ENCODE peak calls at places on chromosomes 11 and 22, in four cellular contexts. S is K562, P is GM12878, G is HepG2. O is an unnamed sample.

GRCh38 chr11:91097069-91097468 is 874.2 kb upstream of the CHORDC1 start:
- DNase-seq in S (no peak), G (no peak), P (no peak), O (no peak)

GRCh38 chr11:202490-202889 is 4.7 kb downstream of the BET1L start:
- DNase-seq in P (no peak), G (no peak), S (no peak), O (no peak)

GRCh38 chr11:123159146-123159857 is 35.7 kb downstream of the CLMP start:
- DNase-seq in P (no peak), G (no peak), S (no peak), O (no peak)

GRCh38 chr11:64076764-64077163 is 41.0 kb downstream of the FLRT1 start:
- DNase-seq in S (no peak), G (no peak), P (no peak), O (no peak)

GRCh38 chr11:44319170-44319551 is 9.2 kb upstream of the ALX4 start:
- DNase-seq in G (no peak), P (no peak), S (no peak), O (no peak)

GRCh38 chr22:19419464-19420178 is 11.9 kb downstream of the HIRA start:
- DNase-seq in P (peak; percentile 55), G (no peak), S (peak; percentile 93), O (no peak)

GRCh38 chr11:96341237-96342130 is 1.5 kb downstream of the MAML2 start:
- DNase-seq in G (peak; percentile 44), S (peak; percentile 76), P (no peak), O (no peak)

GRCh38 chr11:20310137-20310536 is 53.4 kb upstream of the HTATIP2 start:
- DNase-seq in S (no peak), G (no peak), P (no peak), O (no peak)

GRCh38 chr11:75023446-75024067 is 34.8 kb downstream of the NEU3 start:
- DNase-seq in S (no peak), G (no peak), P (no peak), O (no peak)

GRCh38 chr22:46054091-46054877 is 77.3 kb upstream of the WNT7B start:
- DNase-seq in G (no peak), P (no peak), S (peak; percentile 28), O (no peak)

GRCh38 chr11:75776546-75776945 is 8.0 kb downstream of the DGAT2 start:
- DNase-seq in S (no peak), G (no peak), P (no peak), O (no peak)

GRCh38 chr22:36413022-36413770 is 25.4 kb upstream of the MYH9 start:
- DNase-seq in S (no peak), G (peak; percentile 53), P (no peak), O (no peak)

GRCh38 chr11:32960553-32961164 is 55.0 kb upstream of the DEPDC7 start:
- DNase-seq in P (peak; percentile 21), S (peak; percentile 6), G (peak; percentile 52), O (no peak)

GRCh38 chr11:132772712-132773545 is 759.4 kb downstream of the OPCML start:
- DNase-seq in S (no peak), P (no peak), G (no peak), O (no peak)

GRCh38 chr22:49726022-49726681 is 101.5 kb downstream of the BRD1 start:
- DNase-seq in S (no peak), G (no peak), P (no peak), O (no peak)

GRCh38 chr11:47518212-47518959 is 34.5 kb downstream of the CELF1 start:
- DNase-seq in S (peak; percentile 17), P (no peak), G (no peak), O (no peak)

GRCh38 chr11:66722745-66723651 is 6.0 kb downstream of the SPTBN2 start:
- DNase-seq in G (no peak), S (no peak), P (no peak), O (no peak)

GRCh38 chr22:49975543-49976389 is 15.2 kb downstream of the PIM3 start:
- DNase-seq in P (no peak), S (peak; percentile 46), G (no peak), O (no peak)

GRCh38 chr11:8095831-8096522 is 15.0 kb downstream of the TUB start:
- DNase-seq in P (no peak), S (no peak), G (no peak), O (no peak)

GRCh38 chr11:7536102-7536501 is 22.3 kb downstream of the PPFIBP2 start:
- DNase-seq in P (no peak), G (no peak), S (peak; percentile 32), O (peak; percentile 35)

GRCh38 chr11:85086511-85087284 is 540.4 kb downstream of the DLG2 start:
- DNase-seq in S (no peak), G (no peak), P (no peak), O (no peak)

GRCh38 chr11:1564535-1565172 is 7.4 kb downstream of the DUSP8 start:
- DNase-seq in G (no peak), S (peak; percentile 93), P (no peak), O (peak; percentile 38)
- TF ChIP-seq ESRRA in G (no peak), S (no peak), P (no peak), O (no peak)

GRCh38 chr11:30143098-30143705 is 87.6 kb upstream of the FSHB start:
- DNase-seq in S (peak; percentile 27), G (peak; percentile 25), P (peak; percentile 9), O (peak; percentile 37)
- TF ChIP-seq USF2 in S (no peak), G (no peak), P (no peak), O (no peak)

GRCh38 chr22:39244496-39245129 is at the start of gene PDGFB:
- DNase-seq in S (peak; percentile 47), P (no peak), G (no peak), O (peak; percentile 60)
- TF ChIP-seq POLR2A in S (no peak), P (no peak), G (peak; percentile 81), O (peak; percentile 31)

GRCh38 chr11:110161061-110161460 is 67.9 kb downstream of the ZC3H12C start:
- DNase-seq in S (no peak), P (no peak), G (no peak), O (no peak)

GRCh38 chr11:110159491-110159890 is 66.3 kb downstream of the ZC3H12C start:
- DNase-seq in P (no peak), G (no peak), S (no peak), O (no peak)

GRCh38 chr11:110160016-110160415 is 66.8 kb downstream of the ZC3H12C start:
- DNase-seq in G (no peak), S (no peak), P (no peak), O (no peak)

GRCh38 chr11:110156503-110156902 is 63.3 kb downstream of the ZC3H12C start:
- DNase-seq in S (no peak), G (no peak), P (no peak), O (no peak)

DNA sequence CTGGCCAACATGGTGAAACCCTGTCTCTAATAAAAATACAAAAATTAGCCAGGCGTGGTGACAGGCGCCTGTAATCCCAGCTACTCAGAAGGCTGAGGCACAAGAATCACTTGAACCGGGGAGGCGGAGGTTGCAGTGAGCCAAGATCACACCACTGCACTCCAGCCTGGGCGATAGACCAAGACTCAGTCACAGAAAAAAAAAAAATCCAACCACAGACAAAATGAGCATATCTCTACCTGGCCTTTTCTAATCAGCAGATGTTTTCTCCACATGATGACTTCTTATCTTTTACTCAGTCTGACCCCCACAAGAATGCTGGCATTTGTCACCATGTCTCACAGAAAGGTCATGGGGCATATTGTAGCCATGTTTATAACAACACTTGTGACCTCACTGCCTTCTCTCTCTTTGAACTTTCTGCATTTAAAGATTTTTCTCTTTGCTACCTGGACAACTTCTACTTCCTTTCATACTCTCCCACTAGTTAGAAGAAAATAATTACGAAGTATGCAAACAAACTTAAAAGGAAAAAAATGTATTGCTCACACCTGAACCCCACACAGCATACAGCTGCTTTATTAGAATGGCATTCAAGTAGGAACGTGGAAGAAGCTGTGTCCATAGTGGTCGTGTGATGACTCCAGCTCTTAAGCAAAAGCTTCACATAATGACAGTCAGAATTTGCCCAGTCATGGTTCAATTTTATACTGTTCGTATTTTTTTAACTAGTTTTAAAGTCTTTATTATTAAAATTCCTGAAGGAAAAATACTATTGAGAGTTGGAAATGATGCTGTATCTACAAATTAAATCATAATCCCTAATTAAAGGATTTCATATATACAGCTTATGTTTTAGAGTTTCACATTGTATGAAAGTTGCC is 65.4 kb downstream of the ZC3H12C start:
- DNase-seq in G (no peak), P (no peak), S (no peak), O (no peak)
- TF ChIP-seq ESRRA in G (no peak), P (no peak), S (no peak), O (no peak)

DNA sequence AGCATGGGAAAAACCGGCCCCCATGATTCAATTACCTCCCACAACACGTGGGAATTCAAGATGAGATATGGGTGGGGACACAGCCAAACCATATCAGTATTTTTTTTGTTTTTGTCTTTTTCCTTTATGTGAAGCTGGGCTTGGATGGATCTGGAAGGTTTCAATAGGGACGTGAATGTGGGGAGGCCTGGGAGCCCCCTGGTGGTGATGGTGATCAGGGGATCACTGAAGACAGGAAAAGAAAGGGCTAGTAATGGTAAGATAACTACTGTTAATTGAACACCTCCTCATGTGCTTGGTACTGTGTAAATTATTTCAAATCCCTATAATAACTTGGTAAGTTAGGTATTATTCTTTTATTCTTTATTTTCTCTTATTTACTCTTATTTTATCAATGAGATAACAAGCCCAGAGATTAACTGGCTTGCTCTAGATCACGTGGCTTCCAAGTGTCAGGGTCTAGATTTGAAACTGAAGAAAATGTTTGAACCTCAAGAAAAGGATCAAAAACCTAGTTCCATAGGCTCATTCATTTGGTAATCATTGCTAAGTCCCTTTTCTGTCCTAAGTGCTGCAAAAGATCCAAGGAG is 364.2 kb downstream of the TENM4 start:
- DNase-seq in S (peak; percentile 51), P (no peak), G (peak; percentile 30), O (peak; percentile 31)
- TF ChIP-seq USF2 in S (no peak), P (no peak), G (no peak), O (no peak)

GRCh38 chr11:46121328-46121723 is at the start of gene PHF21A:
- DNase-seq in G (peak; percentile 76), P (no peak), S (peak; percentile 89), O (peak; percentile 97)
- TF ChIP-seq POLR2A in G (peak; percentile 73), P (peak; percentile 70), S (peak; percentile 38), O (peak; percentile 54)

GRCh38 chr22:26953380-26953807 is 296.0 kb downstream of the MIAT start:
- DNase-seq in P (no peak), S (no peak), G (no peak), O (no peak)

GRCh38 chr22:26949193-26949592 is 291.8 kb downstream of the MIAT start:
- DNase-seq in P (no peak), G (no peak), S (no peak), O (no peak)

GRCh38 chr22:26956346-26956745 is 299.0 kb downstream of the MIAT start:
- DNase-seq in S (no peak), G (no peak), P (no peak), O (no peak)

GRCh38 chr22:26952004-26952403 is 294.6 kb downstream of the MIAT start:
- DNase-seq in P (no peak), G (no peak), S (no peak), O (no peak)

GRCh38 chr22:26952654-26953379 is 295.4 kb downstream of the MIAT start:
- DNase-seq in G (no peak), P (no peak), S (no peak), O (no peak)
- TF ChIP-seq ESRRA in G (no peak), P (no peak), S (no peak), O (no peak)

O was measured in A549.